ENCODE peak calls at places on chromosomes 5 and 9, in five cellular contexts. R is CD4-positive, CD25-positive, alpha-beta regulatory T cell; D is stomach; I is CD8-positive, alpha-beta memory T cell; H is tibial artery. X is an unnamed sample.

GRCh38 chr5:138949988-138950387 is 74.9 kb upstream of the LRRTM2 start:
- DNase-seq in R (no peak), D (peak; percentile 75), I (no peak), H (peak; percentile 63), X (peak; percentile 87)

GRCh38 chr5:143662020-143662419 is 149.9 kb upstream of the HMHB1 start:
- DNase-seq in R (no peak), D (no peak), I (no peak), H (no peak), X (no peak)

GRCh38 chr9:15417626-15418025 is 5.0 kb upstream of the SNAPC3 start:
- DNase-seq in R (no peak), D (no peak), I (no peak), H (no peak), X (no peak)

GRCh38 chr5:125058185-125058826 is 311.9 kb upstream of the ZNF608 start:
- DNase-seq in R (no peak), D (no peak), I (no peak), H (no peak), X (no peak)

GRCh38 chr9:78239506-78239905 is 3.6 kb downstream of the CEP78 start:
- DNase-seq in R (no peak), D (peak; percentile 55), I (no peak), H (no peak), X (no peak)

GRCh38 chr9:35669331-35670145 is 4.2 kb upstream of the CA9 start:
- DNase-seq in R (no peak), D (peak; percentile 94), I (no peak), H (no peak), X (peak; percentile 88)

GRCh38 chr5:155983954-155984353 is 343.0 kb upstream of the SGCD start:
- DNase-seq in R (no peak), D (no peak), I (no peak), H (no peak), X (no peak)

GRCh38 chr9:120909904-120910303 is 16.7 kb downstream of the TRAF1 start:
- DNase-seq in R (peak; percentile 61), D (no peak), I (peak; percentile 36), H (no peak), X (no peak)

GRCh38 chr9:95249986-95250385 is 67.5 kb downstream of the FANCC start:
- DNase-seq in R (no peak), D (no peak), I (no peak), H (no peak), X (peak; percentile 58)

GRCh38 chr9:29928072-29928471 is 2354.8 kb upstream of the C9orf72 start:
- DNase-seq in R (no peak), D (no peak), I (no peak), H (no peak), X (no peak)

GRCh38 chr9:95017661-95018060 is 291.2 kb downstream of the AOPEP start:
- DNase-seq in R (no peak), D (no peak), I (no peak), H (no peak), X (no peak)

GRCh38 chr9:136901516-136902258 is 15.4 kb downstream of the TRAF2 start:
- DNase-seq in R (peak; percentile 62), D (peak; percentile 57), I (peak; percentile 33), H (peak; percentile 88), X (no peak)

GRCh38 chr5:145830594-145830993 is 4.5 kb downstream of the PRELID2 start:
- DNase-seq in R (no peak), D (no peak), I (no peak), H (no peak), X (no peak)

GRCh38 chr5:152606739-152607138 is 201.7 kb upstream of the NMUR2 start:
- DNase-seq in R (no peak), D (no peak), I (no peak), H (no peak), X (no peak)

GRCh38 chr5:39439582-39439981 is 14.8 kb upstream of the DAB2 start:
- DNase-seq in R (no peak), D (no peak), I (no peak), H (no peak), X (no peak)

GRCh38 chr5:181052928-181053759 is 13.1 kb downstream of the BTNL9 start:
- DNase-seq in R (no peak), D (no peak), I (no peak), H (no peak), X (no peak)

GRCh38 chr5:145110826-145111225 is 724.3 kb downstream of the PRELID2 start:
- DNase-seq in R (no peak), D (no peak), I (no peak), H (no peak), X (no peak)

GRCh38 chr9:134125413-134126095 is 10.3 kb upstream of the WDR5 start:
- DNase-seq in R (no peak), D (no peak), I (no peak), H (no peak), X (no peak)

GRCh38 chr9:81522721-81523551 is 166.4 kb downstream of the TLE1 start:
- DNase-seq in R (no peak), D (no peak), I (no peak), H (no peak), X (no peak)

GRCh38 chr9:101438523-101438922 is 2.9 kb upstream of the ALDOB start:
- DNase-seq in R (no peak), D (no peak), I (no peak), H (no peak), X (no peak)

GRCh38 chr9:37944671-37945481 is 40.9 kb upstream of the SLC25A51 start:
- DNase-seq in R (no peak), D (no peak), I (no peak), H (no peak), X (no peak)

GRCh38 chr5:41736641-41737040 is 133.6 kb downstream of the OXCT1 start:
- DNase-seq in R (no peak), D (no peak), I (no peak), H (no peak), X (no peak)

GRCh38 chr5:143372187-143372829 is 31.2 kb downstream of the NR3C1 start:
- DNase-seq in R (no peak), D (no peak), I (no peak), H (no peak), X (no peak)

GRCh38 chr5:103408408-103408807 is 149.8 kb downstream of the MACIR start:
- DNase-seq in R (no peak), D (no peak), I (no peak), H (no peak), X (no peak)

GRCh38 chr9:116152941-116153764 is 438 bp upstream of the PAPPA start:
- DNase-seq in R (no peak), D (no peak), I (no peak), H (no peak), X (no peak)

GRCh38 chr9:29826421-29826820 is 2253.1 kb upstream of the C9orf72 start:
- DNase-seq in R (no peak), D (no peak), I (no peak), H (no peak), X (no peak)

GRCh38 chr5:176952531-176953193 is 53.5 kb upstream of the HK3 start:
- DNase-seq in R (no peak), D (no peak), I (no peak), H (no peak), X (no peak)

GRCh38 chr5:156208271-156208670 is 118.7 kb upstream of the SGCD start:
- DNase-seq in R (no peak), D (no peak), I (no peak), H (no peak), X (no peak)

GRCh38 chr9:121599186-121599871 is 52.1 kb upstream of the DAB2IP start:
- DNase-seq in R (no peak), D (peak; percentile 92), I (no peak), H (peak; percentile 92), X (peak; percentile 95)

GRCh38 chr5:157025093-157025698 is 33.7 kb downstream of the HAVCR1 start:
- DNase-seq in R (no peak), D (peak; percentile 27), I (peak; percentile 76), H (no peak), X (no peak)

DNA sequence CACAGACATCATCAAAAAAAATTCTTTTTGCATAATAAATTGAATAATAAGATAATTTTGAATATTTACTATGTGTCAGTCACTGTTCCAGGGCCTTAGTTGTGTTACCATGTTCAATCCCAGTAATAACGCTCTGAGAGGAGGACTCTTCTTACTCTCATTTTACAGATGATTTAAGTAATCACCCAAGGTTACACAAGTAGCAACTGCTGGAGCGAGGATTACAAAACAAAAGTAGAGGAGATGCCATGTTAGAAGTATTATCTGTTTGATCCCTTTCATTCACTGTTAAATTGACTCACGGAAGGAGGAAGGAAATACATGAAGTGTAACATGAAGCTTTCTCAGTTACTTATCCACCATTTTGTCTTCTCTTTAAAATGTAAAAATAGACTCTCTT is 412.8 kb downstream of the NFIB start:
- DNase-seq in R (no peak), D (no peak), I (no peak), H (no peak), X (no peak)
- H3K4me1 ChIP-seq in R (no peaks in the 10 kb centered on the region), D (peaks cover 12% of the 10 kb centered on the region), I (no peaks in the 10 kb centered on the region), H (no peaks in the 10 kb centered on the region), X (no peaks in the 10 kb centered on the region)

GRCh38 chr9:127550751-127551150 is 61.3 kb upstream of the STXBP1 start:
- DNase-seq in R (no peak), D (peak; percentile 70), I (no peak), H (no peak), X (no peak)

GRCh38 chr9:127549771-127550170 is 62.3 kb upstream of the STXBP1 start:
- DNase-seq in R (no peak), D (no peak), I (no peak), H (no peak), X (no peak)

GRCh38 chr9:127549218-127549617 is 62.9 kb upstream of the STXBP1 start:
- DNase-seq in R (no peak), D (no peak), I (no peak), H (no peak), X (no peak)

GRCh38 chr9:127548352-127548878 is 63.7 kb upstream of the STXBP1 start:
- DNase-seq in R (no peak), D (no peak), I (no peak), H (no peak), X (no peak)

DNA sequence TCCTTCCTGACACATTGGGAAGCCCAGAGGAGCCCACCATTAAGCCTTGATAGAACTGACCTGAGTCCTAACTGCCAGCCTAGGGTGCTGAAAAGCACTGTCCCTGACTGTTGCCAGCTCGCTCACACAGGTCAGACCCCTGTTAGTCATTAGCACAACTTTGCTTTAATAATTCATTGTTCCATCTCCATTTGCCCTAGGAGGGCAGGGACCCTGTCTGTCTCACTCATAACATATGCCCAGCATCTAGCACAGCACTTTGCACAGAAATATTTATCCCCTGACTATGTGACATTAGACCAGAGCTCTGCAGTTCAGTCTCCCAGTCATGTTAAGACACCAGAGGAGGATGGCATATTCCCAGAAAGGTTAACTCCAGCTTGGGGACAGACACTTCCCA is 61.8 kb upstream of the STXBP1 start:
- DNase-seq in R (no peak), D (no peak), I (no peak), H (no peak), X (no peak)
- H3K4me1 ChIP-seq in R (peaks cover 3% of the 10 kb centered on the region), D (peaks cover 98% of the 10 kb centered on the region), I (peaks cover 4% of the 10 kb centered on the region), H (no peaks in the 10 kb centered on the region), X (peaks cover 44% of the 10 kb centered on the region)

GRCh38 chr9:97562542-97562941 is 61.1 kb downstream of the TMOD1 start:
- DNase-seq in R (no peak), D (no peak), I (no peak), H (peak; percentile 82), X (no peak)
- H3K4me1 ChIP-seq in R (no peaks in the 10 kb centered on the region), D (peaks cover 38% of the 10 kb centered on the region), I (no peaks in the 10 kb centered on the region), H (peaks cover 7% of the 10 kb centered on the region), X (peaks cover 5% of the 10 kb centered on the region)

GRCh38 chr9:23814243-23814642 is 11.8 kb downstream of the ELAVL2 start:
- DNase-seq in R (no peak), D (no peak), I (no peak), H (no peak), X (no peak)

GRCh38 chr9:23812673-23813072 is 13.4 kb downstream of the ELAVL2 start:
- DNase-seq in R (no peak), D (no peak), I (no peak), H (no peak), X (no peak)

GRCh38 chr9:23811633-23812032 is 14.4 kb downstream of the ELAVL2 start:
- DNase-seq in R (no peak), D (no peak), I (no peak), H (no peak), X (no peak)
- H3K4me1 ChIP-seq in R (no peaks in the 10 kb centered on the region), D (no peaks in the 10 kb centered on the region), I (no peaks in the 10 kb centered on the region), H (no peaks in the 10 kb centered on the region), X (no peaks in the 10 kb centered on the region)